ENCODE peak calls at places on chromosomes 6 and 20, in six cellular contexts. K, D, F, M, E and B are unnamed samples.
A peak's percentile ranks its signal among the peaks of the same experiment; 100 is the strongest.

GRCh38 chr6:22956029-22956715 is 386.8 kb downstream of the HDGFL1 start:
- DNase-seq in K (no peak), D (no peak), F (no peak), M (no peak), E (peak; percentile 12), B (no peak)

GRCh38 chr6:72810571-72811280 is 188.9 kb downstream of the KCNQ5 start:
- DNase-seq in K (no peak), D (no peak), F (no peak), M (no peak), E (no peak), B (no peak)

GRCh38 chr6:113651920-113652319 is 205.2 kb upstream of the MARCKS start:
- DNase-seq in K (no peak), D (no peak), F (no peak), M (no peak), E (no peak), B (no peak)

GRCh38 chr6:13398421-13398994 is 70.2 kb upstream of the TBC1D7 start:
- DNase-seq in K (no peak), D (no peak), F (no peak), M (no peak), E (no peak), B (no peak)

GRCh38 chr20:17645546-17646208 is 36.4 kb downstream of the RRBP1 start:
- DNase-seq in K (peak; percentile 27), D (no peak), F (no peak), M (no peak), E (no peak), B (no peak)

GRCh38 chr20:46215913-46216707 is 92.2 kb downstream of the CDH22 start:
- DNase-seq in K (peak; percentile 5), D (no peak), F (peak; percentile 85), M (peak; percentile 26), E (no peak), B (no peak)

GRCh38 chr20:51361258-51361657 is 181.3 kb downstream of the NFATC2 start:
- DNase-seq in K (no peak), D (no peak), F (no peak), M (no peak), E (no peak), B (no peak)

GRCh38 chr6:25436760-25437159 is 157.6 kb downstream of the CARMIL1 start:
- DNase-seq in K (no peak), D (no peak), F (no peak), M (no peak), E (no peak), B (no peak)

GRCh38 chr6:149461670-149462069 is 23.1 kb downstream of the ZC3H12D start:
- DNase-seq in K (no peak), D (no peak), F (no peak), M (no peak), E (no peak), B (no peak)

GRCh38 chr6:50123686-50124085 is 74.0 kb upstream of the DEFB112 start:
- DNase-seq in K (no peak), D (no peak), F (no peak), M (no peak), E (no peak), B (no peak)

GRCh38 chr6:43242908-43243648 is at the start of gene TTBK1:
- DNase-seq in K (no peak), D (no peak), F (no peak), M (no peak), E (no peak), B (no peak)

GRCh38 chr6:148507774-148508173 is 165.1 kb downstream of the SASH1 start:
- DNase-seq in K (peak; percentile 54), D (no peak), F (no peak), M (no peak), E (no peak), B (no peak)

GRCh38 chr20:21380711-21381110 is 16.6 kb downstream of the NKX2-4 start:
- DNase-seq in K (peak; percentile 48), D (no peak), F (no peak), M (no peak), E (no peak), B (no peak)

GRCh38 chr6:1636272-1636825 is 26.6 kb downstream of the FOXC1 start:
- DNase-seq in K (no peak), D (no peak), F (peak; percentile 59), M (no peak), E (no peak), B (no peak)

GRCh38 chr20:63053430-63054102 is 46.8 kb upstream of the BHLHE23 start:
- DNase-seq in K (no peak), D (no peak), F (no peak), M (no peak), E (no peak), B (no peak)

GRCh38 chr20:33318096-33318429 is 35.0 kb downstream of the BPIFB1 start:
- DNase-seq in K (no peak), D (no peak), F (peak; percentile 5), M (no peak), E (no peak), B (no peak)

GRCh38 chr6:136563386-136564152 is 13.3 kb upstream of the MAP7 start:
- DNase-seq in K (no peak), D (no peak), F (no peak), M (no peak), E (no peak), B (no peak)

GRCh38 chr20:4875578-4876067 is 125.7 kb downstream of the SLC23A2 start:
- DNase-seq in K (no peak), D (no peak), F (no peak), M (no peak), E (no peak), B (no peak)

GRCh38 chr6:103707596-103708325 is 1152.0 kb downstream of the HACE1 start:
- DNase-seq in K (no peak), D (no peak), F (no peak), M (no peak), E (no peak), B (no peak)

GRCh38 chr6:170459451-170459850 is 93.7 kb downstream of the PSMB1 start:
- DNase-seq in K (peak; percentile 57), D (no peak), F (no peak), M (no peak), E (peak; percentile 50), B (no peak)

GRCh38 chr20:45400346-45401031 is 7.6 kb upstream of the DBNDD2 start:
- DNase-seq in K (no peak), D (no peak), F (no peak), M (no peak), E (no peak), B (no peak)

GRCh38 chr20:21424846-21425245 is 27.5 kb upstream of the NKX2-4 start:
- DNase-seq in K (no peak), D (no peak), F (no peak), M (no peak), E (no peak), B (no peak)

GRCh38 chr20:64142546-64142945 is 21.7 kb upstream of the MYT1 start:
- DNase-seq in K (no peak), D (no peak), F (no peak), M (no peak), E (no peak), B (no peak)

GRCh38 chr6:39029156-39030011 is 19.2 kb upstream of the GLP1R start:
- DNase-seq in K (no peak), D (no peak), F (no peak), M (no peak), E (peak; percentile 62), B (no peak)

GRCh38 chr6:18327621-18328548 is 59.3 kb upstream of the RNF144B start:
- DNase-seq in K (peak; percentile 68), D (no peak), F (no peak), M (no peak), E (peak; percentile 13), B (no peak)

GRCh38 chr6:1400126-1400850 is 10.9 kb downstream of the FOXF2 start:
- DNase-seq in K (no peak), D (no peak), F (no peak), M (no peak), E (no peak), B (no peak)

GRCh38 chr6:96898241-96898851 is 655 bp upstream of the NDUFAF4 start:
- DNase-seq in K (peak; percentile 47), D (no peak), F (no peak), M (peak; percentile 6), E (no peak), B (peak; percentile 1)

GRCh38 chr6:14921170-14921569 is 324.7 kb upstream of the JARID2 start:
- DNase-seq in K (no peak), D (no peak), F (no peak), M (no peak), E (peak; percentile 39), B (no peak)

GRCh38 chr6:168181316-168181715 is 102.3 kb upstream of the FRMD1 start:
- DNase-seq in K (no peak), D (no peak), F (no peak), M (no peak), E (peak; percentile 1), B (no peak)

GRCh38 chr6:168247456-168248147 is 72.0 kb downstream of the DACT2 start:
- DNase-seq in K (no peak), D (no peak), F (no peak), M (no peak), E (peak; percentile 86), B (no peak)

GRCh38 chr20:4869290-4870193 is 131.8 kb downstream of the SLC23A2 start:
- DNase-seq in K (no peak), D (no peak), F (peak; percentile 81), M (no peak), E (peak; percentile 47), B (no peak)

GRCh38 chr6:8225113-8225512 is 122.8 kb upstream of the EEF1E1 start:
- DNase-seq in K (no peak), D (no peak), F (no peak), M (no peak), E (no peak), B (no peak)

GRCh38 chr20:44809380-44810060 is 826 bp downstream of the RIMS4 start:
- DNase-seq in K (no peak), D (no peak), F (no peak), M (no peak), E (no peak), B (no peak)

GRCh38 chr20:45925821-45926506 is 8.5 kb upstream of the PCIF1 start:
- DNase-seq in K (no peak), D (no peak), F (no peak), M (no peak), E (no peak), B (no peak)

GRCh38 chr20:20956586-20956985 is 149.6 kb downstream of the LINC00237 start:
- DNase-seq in K (no peak), D (no peak), F (no peak), M (no peak), E (no peak), B (no peak)

GRCh38 chr20:51641866-51642265 is 99.3 kb upstream of the NFATC2 start:
- DNase-seq in K (no peak), D (no peak), F (no peak), M (no peak), E (no peak), B (no peak)

GRCh38 chr6:123295181-123295580 is 299.1 kb downstream of the CLVS2 start:
- DNase-seq in K (no peak), D (no peak), F (no peak), M (no peak), E (no peak), B (no peak)

GRCh38 chr20:15673206-15673605 is 900.0 kb downstream of the KIF16B start:
- DNase-seq in K (peak; percentile 71), D (no peak), F (peak; percentile 75), M (peak; percentile 69), E (no peak), B (peak; percentile 91)